ENCODE peak calls at places on chromosomes 16 and 17, in four cellular contexts. Z is K562, U is HepG2, V is GM12878. Y is an unnamed sample.

GRCh38 chr16:57592591-57593003 is 35.8 kb upstream of the ADGRG1 start:
- DNase-seq in Z (no peak), U (no peak), V (no peak), Y (no peak)

GRCh38 chr16:68084504-68085258 is 489 bp upstream of the NFATC3 start:
- DNase-seq in Z (peak; percentile 97), U (peak; percentile 97), V (peak; percentile 71), Y (peak; percentile 90)

GRCh38 chr17:72707881-72708280 is 384.6 kb downstream of the SLC39A11 start:
- DNase-seq in Z (no peak), U (no peak), V (no peak), Y (no peak)

GRCh38 chr17:2018716-2019490 is 6.2 kb downstream of the RTN4RL1 start:
- DNase-seq in Z (no peak), U (no peak), V (no peak), Y (no peak)

GRCh38 chr16:81447383-81448101 is 2.9 kb downstream of the CMIP start:
- DNase-seq in Z (no peak), U (peak; percentile 57), V (no peak), Y (no peak)

GRCh38 chr17:72386619-72387237 is 265.9 kb downstream of the SOX9 start:
- DNase-seq in Z (no peak), U (peak; percentile 97), V (no peak), Y (no peak)

GRCh38 chr16:10688726-10689125 is 6.0 kb downstream of the TEKT5 start:
- DNase-seq in Z (no peak), U (no peak), V (no peak), Y (no peak)

GRCh38 chr16:58500329-58501241 is 642 bp downstream of the NDRG4 start:
- DNase-seq in Z (no peak), U (no peak), V (no peak), Y (peak; percentile 69)

GRCh38 chr17:58156839-58157803 is 8.9 kb downstream of the OR4D1 start:
- DNase-seq in Z (peak; percentile 14), U (no peak), V (no peak), Y (peak; percentile 85)

GRCh38 chr17:82889496-82890338 is 49.9 kb upstream of the ZNF750 start:
- DNase-seq in Z (no peak), U (peak; percentile 92), V (no peak), Y (no peak)

GRCh38 chr16:87690911-87691685 is 74.7 kb downstream of the KLHDC4 start:
- DNase-seq in Z (no peak), U (no peak), V (no peak), Y (no peak)

GRCh38 chr16:82331974-82332750 is 162.1 kb upstream of the MPHOSPH6 start:
- DNase-seq in Z (no peak), U (peak; percentile 45), V (no peak), Y (no peak)

GRCh38 chr16:626787-627457 is 3.9 kb upstream of the WFIKKN1 start:
- DNase-seq in Z (peak; percentile 67), U (no peak), V (no peak), Y (no peak)

GRCh38 chr17:8151641-8152111 is 528 bp downstream of the PER1 start:
- DNase-seq in Z (no peak), U (no peak), V (no peak), Y (no peak)

GRCh38 chr17:16003841-16004240 is 4.2 kb downstream of the TTC19 start:
- DNase-seq in Z (no peak), U (no peak), V (no peak), Y (no peak)

GRCh38 chr16:84137287-84137686 is 7.7 kb downstream of the HSDL1 start:
- DNase-seq in Z (peak; percentile 38), U (no peak), V (no peak), Y (no peak)

GRCh38 chr16:85523602-85524364 is 89.3 kb upstream of the GSE1 start:
- DNase-seq in Z (peak; percentile 85), U (peak; percentile 82), V (no peak), Y (peak; percentile 66)

GRCh38 chr17:67246398-67246647 is 1.3 kb upstream of the HELZ start:
- DNase-seq in Z (no peak), U (no peak), V (no peak), Y (peak; percentile 33)

GRCh38 chr16:58501242-58502131 is 1.5 kb downstream of the NDRG4 start:
- DNase-seq in Z (peak; percentile 44), U (peak; percentile 30), V (no peak), Y (peak; percentile 90)

GRCh38 chr16:66720766-66721165 is 24.2 kb upstream of the CMTM4 start:
- DNase-seq in Z (no peak), U (no peak), V (no peak), Y (no peak)

GRCh38 chr17:35002876-35003551 is 22.7 kb downstream of the LIG3 start:
- DNase-seq in Z (no peak), U (no peak), V (no peak), Y (no peak)

GRCh38 chr16:77300232-77300631 is 101.0 kb downstream of the SYCE1L start:
- DNase-seq in Z (no peak), U (no peak), V (no peak), Y (no peak)

GRCh38 chr16:27237229-27238015 is 31.1 kb downstream of the NSMCE1 start:
- DNase-seq in Z (peak; percentile 27), U (no peak), V (peak; percentile 82), Y (peak; percentile 68)

GRCh38 chr17:61579961-61580360 is 11.1 kb downstream of the NACA2 start:
- DNase-seq in Z (peak; percentile 21), U (peak; percentile 57), V (no peak), Y (no peak)

GRCh38 chr16:28264656-28265055 is 27.7 kb upstream of the SBK1 start:
- DNase-seq in Z (peak; percentile 41), U (no peak), V (no peak), Y (no peak)

GRCh38 chr17:65584604-65585521 is 23.4 kb upstream of the AXIN2 start:
- DNase-seq in Z (no peak), U (peak; percentile 88), V (no peak), Y (no peak)

GRCh38 chr17:871731-872517 is 89.8 kb downstream of the MRM3 start:
- DNase-seq in Z (no peak), U (no peak), V (no peak), Y (no peak)

GRCh38 chr17:45311762-45312476 is 4.9 kb downstream of the MAP3K14 start:
- DNase-seq in Z (peak; percentile 43), U (peak; percentile 96), V (no peak), Y (peak; percentile 45)

GRCh38 chr17:80119271-80119791 is 17.9 kb downstream of the GAA start:
- DNase-seq in Z (no peak), U (no peak), V (no peak), Y (peak; percentile 44)

GRCh38 chr17:54971147-54971546 is 2.6 kb downstream of the STXBP4 start:
- DNase-seq in Z (peak; percentile 8), U (peak; percentile 73), V (no peak), Y (no peak)

GRCh38 chr17:2083613-2084128 is 28.8 kb downstream of the HIC1 start:
- DNase-seq in Z (peak; percentile 38), U (peak; percentile 47), V (peak; percentile 83), Y (no peak)

GRCh38 chr17:2053380-2054261 is 1.3 kb upstream of the HIC1 start:
- DNase-seq in Z (peak; percentile 69), U (peak; percentile 49), V (no peak), Y (peak; percentile 68)

GRCh38 chr17:74746376-74746775 is 2.1 kb upstream of the NHERF1 start:
- DNase-seq in Z (no peak), U (no peak), V (no peak), Y (no peak)

GRCh38 chr16:57127836-57128235 is 35.5 kb downstream of the CPNE2 start:
- DNase-seq in Z (no peak), U (no peak), V (no peak), Y (no peak)

GRCh38 chr17:6554871-6555330 is 1.5 kb downstream of the PITPNM3 start:
- DNase-seq in Z (no peak), U (no peak), V (no peak), Y (peak; percentile 32)

GRCh38 chr17:4554441-4554996 is 665 bp downstream of the MYBBP1A start:
- DNase-seq in Z (no peak), U (no peak), V (no peak), Y (no peak)
- H2AFZ ChIP-seq in Z (peak overlapping the region; percentile 98), U (no peak overlapping the region), V (peak overlapping the region; percentile 92), Y (peak overlapping the region; percentile 98)

DNA sequence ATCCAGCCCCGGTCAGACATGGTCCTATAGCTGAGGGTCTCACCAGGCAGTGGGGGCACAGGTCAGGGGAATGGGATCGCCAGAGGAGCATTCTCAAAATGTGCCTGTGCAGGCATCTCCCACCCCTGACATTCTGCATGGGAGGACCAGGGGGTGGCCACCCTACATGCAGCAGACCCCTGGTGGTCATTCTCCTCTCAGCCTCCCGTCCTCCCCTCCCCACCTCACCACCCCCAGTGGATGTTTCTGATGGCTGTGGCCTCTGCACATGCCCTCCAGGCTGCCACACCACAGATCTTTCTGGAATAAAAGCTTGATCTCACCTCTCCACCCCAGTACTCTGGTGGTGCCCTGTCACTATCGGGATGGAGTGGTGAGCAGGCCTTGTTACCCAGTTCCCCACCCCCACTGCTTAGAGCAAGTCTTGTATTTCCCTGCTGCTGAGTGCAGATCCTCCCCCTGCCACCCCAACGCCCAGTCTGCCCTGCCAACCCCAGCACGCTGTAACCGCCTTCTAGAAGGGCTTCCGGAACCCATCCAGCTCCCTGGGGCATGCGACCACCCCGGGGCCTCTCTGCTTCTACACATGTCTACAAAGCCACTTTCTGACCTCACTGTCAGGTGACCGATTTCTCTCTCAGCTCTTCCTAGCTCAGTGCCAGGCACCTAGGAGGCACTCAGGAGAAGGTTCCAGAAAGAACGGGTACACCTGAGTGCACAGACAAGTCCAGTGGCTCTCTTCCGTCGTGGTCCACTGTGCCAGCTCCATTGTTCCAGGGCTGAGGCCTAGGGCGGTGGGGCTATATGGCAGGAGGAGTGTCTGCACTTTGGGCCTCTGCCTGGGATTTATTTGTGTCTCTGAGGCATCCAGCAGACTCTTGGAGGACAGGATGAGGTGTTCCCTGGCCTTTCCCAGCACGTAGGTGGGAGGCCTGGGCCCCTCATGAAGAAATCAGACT is 9.3 kb downstream of the TBC1D24 start:
- DNase-seq in Z (no peak), U (no peak), V (no peak), Y (peak; percentile 62)
- TF ChIP-seq TAF1 in Z (no peak), U (no peak), V (no peak), Y (no peak)

GRCh38 chr17:41071606-41072375 is 6.1 kb upstream of the KRTAP2-4 start:
- DNase-seq in Z (no peak), U (no peak), V (no peak), Y (no peak)
- TF ChIP-seq REST in Z (no peak), U (no peak), V (no peak), Y (no peak)

DNA sequence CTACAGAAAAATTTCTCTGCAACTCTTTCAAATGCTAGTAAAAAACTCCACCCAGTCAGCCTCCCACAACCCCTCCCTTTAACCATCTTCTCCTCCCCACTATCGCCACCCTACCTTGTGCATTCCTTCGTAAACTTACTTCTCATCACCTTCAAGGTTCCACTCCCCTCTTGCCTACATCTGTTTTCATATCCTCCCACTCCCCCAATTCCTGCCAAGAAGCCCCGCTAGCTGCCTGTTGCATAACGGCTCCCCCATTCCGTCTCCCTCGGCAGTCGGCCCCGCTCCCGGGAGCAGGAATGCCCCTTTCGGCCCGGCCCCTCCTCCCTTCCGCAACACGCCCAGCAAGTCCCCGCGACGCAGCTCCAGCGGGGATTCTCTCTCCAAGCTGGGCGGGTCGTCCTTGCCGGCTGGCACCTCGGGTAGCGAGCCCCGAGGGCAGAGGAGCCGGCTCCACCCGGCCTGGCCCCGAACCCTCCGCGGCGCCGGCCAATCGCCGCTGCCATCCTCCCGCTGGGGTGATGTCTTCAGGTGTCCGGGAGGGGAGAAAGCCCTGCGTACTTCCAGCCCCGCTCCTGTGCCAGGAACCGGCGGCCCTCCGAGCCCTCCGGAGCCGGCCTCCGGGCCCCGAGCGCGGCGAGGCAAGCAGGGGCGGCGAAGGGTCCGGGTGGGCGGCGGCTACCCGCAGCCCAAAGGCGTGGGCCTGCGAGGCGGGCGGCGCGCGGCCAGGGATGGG is 1.5 kb downstream of the PHLPP2 start:
- DNase-seq in Z (peak; percentile 59), U (peak; percentile 68), V (no peak), Y (peak; percentile 88)
- H2AFZ ChIP-seq in Z (peak overlapping the region; percentile 86), U (no peak overlapping the region), V (peak overlapping the region; percentile 87), Y (peak overlapping the region; percentile 60)

Y was measured in SK-N-SH.